ENCODE peak calls at places on chromosome 6, in ten cellular contexts. X is A549, H is psoas muscle, J is substantia nigra, U is tibial nerve, B is dorsolateral prefrontal cortex, D is IMR-90, N is PC-3, T is H1, Q is spleen. E is an unnamed sample.

GRCh38 chr6:42075159-42075838 is 25.0 kb downstream of the TAF8 start:
- DNase-seq in X (peak), H (peak), J (no peak), U (peak), B (peak), D (peak), N (peak), T (no peak), Q (peak), E (peak)

GRCh38 chr6:126880926-126881325 is 237.5 kb upstream of the RSPO3 start:
- DNase-seq in X (no peak), H (no peak), J (no peak), U (no peak), B (no peak), D (no peak), N (no peak), T (no peak), Q (no peak), E (no peak)

GRCh38 chr6:15441215-15441868 is 195.5 kb downstream of the JARID2 start:
- DNase-seq in X (peak), H (no peak), J (no peak), U (peak), B (no peak), D (peak), N (peak), T (no peak), Q (no peak), E (peak)

GRCh38 chr6:157656437-157657005 is 166.5 kb upstream of the SNX9 start:
- DNase-seq in X (no peak), H (no peak), J (no peak), U (no peak), B (no peak), D (peak), N (no peak), T (no peak), Q (no peak), E (no peak)

GRCh38 chr6:48110436-48111142 is 408 bp downstream of the PTCHD4 start:
- DNase-seq in X (no peak), H (no peak), J (no peak), U (no peak), B (no peak), D (no peak), N (no peak), T (no peak), Q (no peak), E (no peak)

GRCh38 chr6:168035098-168035660 is 37.7 kb downstream of the KIF25 start:
- DNase-seq in X (peak), H (peak), J (no peak), U (no peak), B (no peak), D (peak), N (peak), T (peak), Q (peak), E (no peak)

GRCh38 chr6:27049863-27050781 is 197.4 kb upstream of the PRSS16 start:
- DNase-seq in X (no peak), H (no peak), J (no peak), U (no peak), B (no peak), D (no peak), N (no peak), T (no peak), Q (no peak), E (no peak)

GRCh38 chr6:15205321-15205720 is 40.5 kb upstream of the JARID2 start:
- DNase-seq in X (no peak), H (no peak), J (no peak), U (no peak), B (no peak), D (no peak), N (no peak), T (no peak), Q (no peak), E (no peak)

GRCh38 chr6:166584046-166584679 is 2.3 kb downstream of the RAMACL start:
- DNase-seq in X (no peak), H (no peak), J (no peak), U (no peak), B (no peak), D (no peak), N (no peak), T (no peak), Q (peak), E (no peak)

GRCh38 chr6:7246401-7247178 is 66.4 kb downstream of the SSR1 start:
- DNase-seq in X (no peak), H (peak), J (no peak), U (no peak), B (no peak), D (no peak), N (no peak), T (no peak), Q (peak), E (no peak)

DNA sequence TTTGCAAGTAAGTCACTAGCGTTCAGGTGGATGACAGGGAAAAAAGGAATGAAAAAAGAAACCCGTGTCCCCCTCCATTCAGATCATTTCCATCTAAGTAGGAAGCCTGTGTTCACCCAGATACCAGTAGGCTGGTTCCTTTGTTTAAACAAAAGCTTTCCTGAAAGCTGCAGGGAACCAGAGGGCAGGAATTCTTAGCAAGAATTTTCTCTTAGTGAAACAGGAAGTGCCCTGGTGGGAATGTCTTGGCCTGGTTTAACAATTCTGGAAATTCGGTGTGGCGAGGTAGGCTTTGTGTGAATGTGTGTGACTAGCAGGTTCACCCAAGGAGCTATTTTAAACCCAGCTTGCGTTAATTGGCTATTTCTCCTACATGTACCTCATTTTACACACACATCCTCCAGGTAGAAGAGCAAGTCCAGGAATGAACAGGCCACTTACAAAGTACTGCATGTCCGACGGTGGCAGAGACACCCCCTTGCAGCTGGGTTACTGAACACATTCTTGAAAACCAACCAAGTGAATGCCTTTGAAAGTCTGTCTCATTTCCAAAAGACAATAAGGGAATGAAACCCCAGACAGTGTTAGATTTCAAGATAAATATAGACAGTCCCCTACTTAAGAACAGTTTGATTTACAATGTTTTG is 64.7 kb downstream of the GFOD1 start:
- DNase-seq in X (no peak), H (no peak), J (no peak), U (no peak), B (no peak), D (peak), N (no peak), T (peak), Q (no peak), E (no peak)
- H3K27ac ChIP-seq in X (peak), H (peak), J (no peak), U (peak), B (peak), D (peak), N (no peak), T (peak), Q (no peak), E (peak)

GRCh38 chr6:90541221-90541620 is 45.7 kb downstream of the MAP3K7 start:
- DNase-seq in X (no peak), H (no peak), J (no peak), U (no peak), B (no peak), D (no peak), N (no peak), T (no peak), Q (no peak), E (no peak)

GRCh38 chr6:90537723-90538407 is 49.0 kb downstream of the MAP3K7 start:
- DNase-seq in X (no peak), H (no peak), J (no peak), U (no peak), B (no peak), D (no peak), N (no peak), T (no peak), Q (no peak), E (no peak)

GRCh38 chr6:90537027-90537426 is 49.8 kb downstream of the MAP3K7 start:
- DNase-seq in X (no peak), H (no peak), J (no peak), U (no peak), B (no peak), D (peak), N (no peak), T (no peak), Q (no peak), E (no peak)

GRCh38 chr6:90536516-90536915 is 50.4 kb downstream of the MAP3K7 start:
- DNase-seq in X (no peak), H (no peak), J (no peak), U (no peak), B (no peak), D (no peak), N (no peak), T (no peak), Q (no peak), E (no peak)

GRCh38 chr6:90538651-90539050 is 48.2 kb downstream of the MAP3K7 start:
- DNase-seq in X (no peak), H (no peak), J (no peak), U (no peak), B (no peak), D (peak), N (no peak), T (no peak), Q (no peak), E (no peak)
- H3K27ac ChIP-seq in X (no peak), H (no peak), J (no peak), U (no peak), B (no peak), D (no peak), N (no peak), T (no peak), Q (no peak), E (no peak)

DNA sequence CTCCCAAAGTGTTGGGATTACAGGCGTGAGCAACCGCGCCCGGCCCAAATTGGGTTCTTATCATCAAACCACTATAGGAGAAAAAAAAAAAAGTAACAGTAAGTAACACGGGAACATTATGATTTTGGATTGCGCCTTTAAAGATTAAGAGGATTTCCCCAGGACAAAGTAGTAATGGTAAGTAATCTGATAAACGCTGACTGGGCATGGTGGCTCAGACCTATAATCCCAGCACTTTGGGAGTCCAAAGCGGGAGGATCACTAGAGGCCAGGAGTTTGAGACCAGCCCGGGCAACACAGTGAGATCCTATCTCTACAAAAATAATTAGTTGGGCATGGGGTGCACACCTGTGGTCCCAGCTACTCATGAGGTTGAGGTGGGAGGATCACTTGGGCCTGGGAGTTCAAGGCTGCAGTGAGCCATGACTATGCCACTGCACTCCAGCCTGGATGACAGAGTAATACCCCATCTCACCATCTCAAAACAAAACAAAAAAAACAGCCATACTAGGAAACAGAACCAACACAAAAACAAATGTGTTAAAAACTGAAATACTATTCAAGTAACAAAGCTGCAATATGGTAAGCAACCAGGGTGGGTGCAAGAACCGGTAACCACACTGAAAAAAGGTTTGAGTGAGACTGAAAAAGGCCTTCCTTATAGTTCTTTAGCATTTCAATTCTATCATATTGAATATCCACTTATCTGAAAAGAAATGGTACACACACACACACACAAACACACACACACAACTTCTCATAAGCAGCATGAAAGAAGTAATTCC is 8.2 kb downstream of the C6orf62 start:
- DNase-seq in X (no peak), H (no peak), J (no peak), U (no peak), B (no peak), D (no peak), N (no peak), T (no peak), Q (no peak), E (no peak)
- H3K27ac ChIP-seq in X (no peak), H (no peak), J (no peak), U (no peak), B (no peak), D (no peak), N (no peak), T (no peak), Q (no peak), E (no peak)

GRCh38 chr6:151063339-151063738 is 176.4 kb upstream of the AKAP12 start:
- DNase-seq in X (no peak), H (no peak), J (no peak), U (no peak), B (no peak), D (peak), N (peak), T (no peak), Q (no peak), E (no peak)
- H3K27ac ChIP-seq in X (peak), H (no peak), J (no peak), U (peak), B (no peak), D (no peak), N (peak), T (no peak), Q (peak), E (peak)

GRCh38 chr6:111576302-111576701 is 29.4 kb downstream of the TRAF3IP2 start:
- DNase-seq in X (no peak), H (no peak), J (no peak), U (no peak), B (no peak), D (peak), N (no peak), T (no peak), Q (no peak), E (no peak)
- H3K27ac ChIP-seq in X (no peak), H (peak), J (no peak), U (peak), B (no peak), D (peak), N (no peak), T (no peak), Q (peak), E (peak)

GRCh38 chr6:8478418-8478817 is 43.1 kb upstream of the SLC35B3 start:
- DNase-seq in X (no peak), H (no peak), J (no peak), U (no peak), B (no peak), D (no peak), N (no peak), T (no peak), Q (no peak), E (no peak)
- H3K27ac ChIP-seq in X (no peak), H (no peak), J (no peak), U (no peak), B (no peak), D (no peak), N (no peak), T (no peak), Q (no peak), E (no peak)